ENCODE peak calls at places on chromosomes 7 and 10, in nine cellular contexts. R is lower lobe of right lung, F is fibroblast of lung, S is IMR-90, W is GM23248, E is colonic mucosa, N is neuronal stem cell, C is breast epithelium, U is brain microvascular endothelial cell. J is an unnamed sample.

GRCh38 chr10:11517150-11517549 is 94.3 kb downstream of the USP6NL start:
- DNase-seq in U (no peak), S (no peak), R (no peak), W (no peak), E (no peak), N (no peak), C (no peak), F (peak), J (no peak)

GRCh38 chr10:126080879-126081331 is 184.5 kb downstream of the FANK1 start:
- DNase-seq in U (peak), N (no peak), W (peak), F (peak), S (peak), E (no peak), C (no peak), R (no peak), J (no peak)

GRCh38 chr7:64619705-64620104 is 46.2 kb upstream of the ZNF107 start:
- DNase-seq in S (no peak), W (no peak), U (no peak), R (no peak), C (no peak), N (no peak), F (no peak), E (no peak), J (no peak)

GRCh38 chr10:132802694-132803320 is 16.9 kb upstream of the NKX6-2 start:
- DNase-seq in W (no peak), R (no peak), E (no peak), U (no peak), C (no peak), N (no peak), S (no peak), F (no peak), J (no peak)

GRCh38 chr10:71667374-71667750 is 52.2 kb downstream of the C10orf105 start:
- DNase-seq in W (no peak), N (no peak), U (no peak), S (no peak), C (no peak), F (no peak), E (no peak), R (no peak), J (no peak)

GRCh38 chr7:28474267-28474618 is 61.9 kb downstream of the CREB5 start:
- DNase-seq in R (no peak), E (no peak), N (no peak), S (no peak), F (no peak), C (no peak), W (peak), U (no peak), J (no peak)

GRCh38 chr10:59622320-59622901 is 87.2 kb downstream of the SLC16A9 start:
- DNase-seq in E (peak), N (peak), F (peak), C (no peak), R (peak), S (peak), W (peak), U (peak), J (peak)

GRCh38 chr7:35691827-35692307 is 3.1 kb downstream of the HERPUD2 start:
- DNase-seq in E (no peak), N (no peak), S (peak), F (no peak), C (no peak), R (no peak), W (peak), U (no peak), J (no peak)

GRCh38 chr10:9262770-9263169 is 1208.3 kb downstream of the GATA3 start:
- DNase-seq in C (no peak), F (peak), N (no peak), S (peak), U (peak), E (no peak), R (no peak), W (no peak), J (no peak)

GRCh38 chr7:54967384-54967783 is 51.4 kb upstream of the EGFR start:
- DNase-seq in F (peak), R (peak), C (no peak), N (no peak), E (no peak), W (no peak), S (peak), U (no peak), J (no peak)

GRCh38 chr7:75072978-75073282 is 672 bp downstream of the RCC1L start:
- DNase-seq in C (no peak), E (no peak), S (no peak), F (no peak), R (no peak), U (no peak), W (no peak), N (no peak), J (peak)

GRCh38 chr7:151379534-151380198 is 30.2 kb downstream of the WDR86 start:
- DNase-seq in N (no peak), S (no peak), R (no peak), E (no peak), C (no peak), F (no peak), W (no peak), U (no peak), J (no peak)

GRCh38 chr10:49762566-49762877 is 399 bp upstream of the OGDHL start:
- DNase-seq in F (no peak), S (no peak), U (no peak), W (no peak), E (no peak), R (no peak), N (no peak), C (no peak), J (no peak)

GRCh38 chr10:95273393-95274312 is 17.1 kb downstream of the PDLIM1 start:
- DNase-seq in W (peak), F (peak), E (peak), R (no peak), N (no peak), S (peak), C (no peak), U (peak), J (no peak)

GRCh38 chr10:104339469-104340098 is 1.3 kb upstream of the ITPRIP start:
- DNase-seq in W (peak), R (no peak), S (peak), E (peak), U (peak), F (peak), C (no peak), N (no peak), J (no peak)

GRCh38 chr10:58179238-58179637 is 88.5 kb downstream of the IPMK start:
- DNase-seq in R (no peak), N (no peak), U (no peak), S (peak), E (no peak), F (peak), C (no peak), W (no peak), J (no peak)

GRCh38 chr10:77513783-77514331 is 123.8 kb downstream of the KCNMA1 start:
- DNase-seq in S (peak), W (peak), R (no peak), C (no peak), F (peak), N (no peak), E (peak), U (peak), J (peak)

GRCh38 chr7:68904635-68905034 is 693.6 kb upstream of the AUTS2 start:
- DNase-seq in S (no peak), E (no peak), N (no peak), W (no peak), R (no peak), C (no peak), U (no peak), F (peak), J (no peak)

GRCh38 chr7:46015107-46015868 is 94.2 kb upstream of the IGFBP3 start:
- DNase-seq in F (peak), R (peak), N (peak), W (no peak), C (no peak), U (peak), S (peak), E (peak), J (no peak)

GRCh38 chr7:5766321-5766761 is 15.1 kb downstream of the RNF216 start:
- DNase-seq in C (no peak), N (no peak), S (peak), F (peak), R (no peak), E (no peak), W (peak), U (peak), J (no peak)

GRCh38 chr10:96619803-96620773 is 33.3 kb upstream of the TM9SF3 start:
- DNase-seq in F (peak), U (no peak), R (no peak), C (no peak), W (peak), N (no peak), S (peak), E (peak), J (no peak)

GRCh38 chr7:113806633-113807327 is 112.0 kb downstream of the PPP1R3A start:
- DNase-seq in S (peak), E (no peak), W (no peak), U (peak), C (no peak), F (peak), N (no peak), R (no peak), J (no peak)

GRCh38 chr7:129205126-129205818 is 16.8 kb downstream of the SMO start:
- DNase-seq in C (no peak), E (no peak), S (no peak), F (no peak), W (no peak), U (no peak), R (no peak), N (no peak), J (no peak)

GRCh38 chr7:831596-832291 is 532 bp upstream of the SUN1 start:
- DNase-seq in E (no peak), F (peak), U (peak), N (no peak), R (no peak), S (peak), C (no peak), W (peak), J (no peak)

GRCh38 chr10:119343001-119343601 is 135.7 kb downstream of the GRK5 start:
- DNase-seq in S (no peak), N (no peak), E (no peak), C (no peak), F (no peak), W (no peak), U (no peak), R (no peak), J (no peak)

GRCh38 chr7:157682064-157682945 is 345.5 kb downstream of the DNAJB6 start:
- DNase-seq in C (no peak), R (no peak), U (no peak), F (no peak), W (no peak), N (no peak), S (no peak), E (no peak), J (no peak)

GRCh38 chr7:2248984-2249694 is 7.1 kb downstream of the NUDT1 start:
- DNase-seq in R (peak), C (no peak), S (peak), F (peak), W (peak), N (no peak), U (peak), E (peak), J (no peak)

GRCh38 chr10:132403511-132404168 is 6.6 kb downstream of the PWWP2B start:
- DNase-seq in R (peak), U (no peak), C (no peak), S (no peak), F (no peak), N (no peak), E (no peak), W (no peak), J (no peak)

GRCh38 chr10:124730790-124731189 is 13.4 kb downstream of the FAM53B start:
- DNase-seq in F (no peak), C (no peak), W (no peak), E (no peak), N (no peak), R (no peak), S (no peak), U (no peak), J (no peak)

GRCh38 chr7:16851829-16852228 is 30.0 kb downstream of the AGR3 start:
- DNase-seq in R (no peak), F (no peak), E (peak), N (no peak), S (no peak), W (no peak), C (no peak), U (no peak), J (no peak)

GRCh38 chr7:35334511-35334910 is 80.6 kb upstream of the TBX20 start:
- DNase-seq in E (no peak), W (no peak), F (no peak), N (no peak), C (no peak), R (no peak), S (no peak), U (peak), J (no peak)

GRCh38 chr10:23439920-23440875 is 1.3 kb downstream of the OTUD1 start:
- DNase-seq in C (no peak), N (peak), F (peak), R (peak), U (peak), E (peak), S (peak), W (peak), J (no peak)

GRCh38 chr10:94640562-94640961 is 43.0 kb upstream of the CYP2C18 start:
- DNase-seq in S (no peak), C (no peak), F (no peak), E (no peak), U (no peak), N (no peak), W (no peak), R (no peak), J (no peak)

GRCh38 chr7:14861456-14861855 is 41.1 kb downstream of the DGKB start:
- DNase-seq in N (no peak), U (no peak), F (no peak), C (no peak), S (no peak), R (no peak), W (no peak), E (no peak), J (no peak)

GRCh38 chr10:77371848-77372247 is 265.8 kb downstream of the KCNMA1 start:
- DNase-seq in W (no peak), R (no peak), C (no peak), N (no peak), F (no peak), E (no peak), U (no peak), S (no peak), J (no peak)

GRCh38 chr7:12630615-12630884 is 56.9 kb upstream of the ARL4A start:
- DNase-seq in S (no peak), E (no peak), C (no peak), W (no peak), R (no peak), U (no peak), F (no peak), N (no peak), J (no peak)

GRCh38 chr7:11130012-11130411 is 156.3 kb downstream of the PHF14 start:
- DNase-seq in R (no peak), U (peak), W (no peak), E (no peak), C (no peak), N (no peak), F (peak), S (peak), J (no peak)

GRCh38 chr10:4555920-4556319 is 270.1 kb upstream of the AKR1E2 start:
- DNase-seq in R (no peak), F (no peak), N (no peak), E (no peak), S (no peak), U (no peak), C (no peak), W (no peak), J (no peak)
- H3K27ac ChIP-seq in R (no peak), F (no peak), N (no peak), E (no peak), S (no peak), U (no peak), C (no peak), W (no peak), J (no peak)

GRCh38 chr10:15280462-15280861 is 90.6 kb downstream of the FAM171A1 start:
- DNase-seq in N (no peak), S (no peak), U (no peak), E (no peak), W (peak), C (no peak), R (no peak), F (peak), J (no peak)
- H3K27ac ChIP-seq in N (no peak), S (no peak), U (no peak), E (no peak), W (no peak), C (no peak), R (no peak), F (no peak), J (peak)

GRCh38 chr10:45425628-45426563 is 51.9 kb downstream of the ALOX5 start:
- DNase-seq in R (no peak), F (peak), S (no peak), U (no peak), W (peak), E (no peak), C (no peak), N (no peak), J (no peak)

GRCh38 chr10:45429790-45430189 is 55.8 kb downstream of the ALOX5 start:
- DNase-seq in N (no peak), C (no peak), F (no peak), S (no peak), R (no peak), E (no peak), W (no peak), U (no peak), J (no peak)

GRCh38 chr10:45427956-45428338 is 53.9 kb downstream of the ALOX5 start:
- DNase-seq in F (no peak), U (no peak), E (no peak), R (no peak), W (no peak), C (no peak), S (no peak), N (no peak), J (no peak)

GRCh38 chr10:45427305-45427955 is 53.4 kb downstream of the ALOX5 start:
- DNase-seq in C (no peak), S (no peak), U (no peak), E (no peak), W (no peak), F (no peak), N (no peak), R (no peak), J (no peak)

GRCh38 chr10:45428611-45429510 is 54.8 kb downstream of the ALOX5 start:
- DNase-seq in S (no peak), C (no peak), W (no peak), F (no peak), U (no peak), R (no peak), N (no peak), E (no peak), J (no peak)
- H3K27ac ChIP-seq in S (no peak), C (no peak), W (no peak), F (no peak), U (no peak), R (no peak), N (no peak), E (no peak), J (no peak)

GRCh38 chr10:5544216-5544805 is 19.6 kb downstream of the CALML3 start:
- DNase-seq in E (no peak), R (peak), C (peak), F (no peak), U (no peak), N (no peak), S (no peak), W (no peak), J (no peak)
- H3K27ac ChIP-seq in E (peak), R (no peak), C (peak), F (no peak), U (no peak), N (no peak), S (no peak), W (no peak), J (no peak)

DNA sequence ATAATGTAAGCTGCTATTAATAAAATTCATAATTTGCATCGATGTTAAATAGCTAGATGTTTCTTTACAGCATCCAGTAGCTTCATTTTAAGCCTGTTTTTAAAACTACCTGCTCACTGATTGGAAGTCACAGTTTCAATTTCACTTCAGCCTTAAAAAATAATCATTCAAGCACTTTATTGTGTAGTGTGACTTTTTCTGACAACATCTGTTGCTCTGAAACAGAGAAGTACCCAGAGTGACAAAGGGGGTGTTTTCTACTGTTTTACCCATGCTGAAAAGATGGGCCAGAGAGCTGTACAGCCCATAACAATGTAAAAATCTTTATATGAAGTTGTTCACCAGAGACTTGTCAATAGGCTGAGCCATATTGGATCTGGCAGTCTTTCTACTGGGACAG is 437.2 kb downstream of the MDFIC start:
- DNase-seq in U (no peak), R (no peak), E (no peak), W (no peak), C (no peak), S (no peak), F (no peak), N (no peak), J (no peak)
- H3K27ac ChIP-seq in U (no peak), R (no peak), E (no peak), W (no peak), C (no peak), S (no peak), F (no peak), N (no peak), J (no peak)

GRCh38 chr10:29131952-29132820 is 156.7 kb upstream of the LYZL1 start:
- DNase-seq in E (no peak), R (no peak), W (peak), F (peak), N (no peak), S (peak), U (peak), C (no peak), J (no peak)

GRCh38 chr10:29136401-29136800 is 152.5 kb upstream of the LYZL1 start:
- DNase-seq in N (no peak), W (peak), R (no peak), S (peak), C (no peak), F (peak), E (no peak), U (no peak), J (no peak)

GRCh38 chr10:29130190-29130673 is 158.6 kb upstream of the LYZL1 start:
- DNase-seq in N (no peak), U (no peak), R (no peak), W (peak), S (peak), F (peak), C (no peak), E (no peak), J (no peak)

GRCh38 chr10:29135318-29135717 is 153.6 kb upstream of the LYZL1 start:
- DNase-seq in U (no peak), S (no peak), N (no peak), W (no peak), C (no peak), E (no peak), R (no peak), F (no peak), J (no peak)

DNA sequence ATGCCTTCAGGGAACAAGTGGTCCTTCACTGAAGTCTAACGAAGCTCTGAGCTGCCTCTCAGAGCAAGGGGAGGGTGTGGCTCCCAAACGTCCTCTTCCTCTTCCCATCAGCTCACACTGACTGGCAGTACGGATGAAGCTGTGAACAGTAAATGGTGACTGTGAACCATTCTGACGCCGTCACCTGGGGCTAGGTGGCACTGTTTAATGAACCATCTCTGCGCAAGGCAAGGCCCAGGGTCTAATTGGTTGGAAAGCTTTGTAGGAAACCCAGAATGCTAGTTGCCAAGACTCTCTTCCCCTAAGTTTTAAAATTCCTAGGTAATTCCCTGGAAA is 156.1 kb upstream of the LYZL1 start:
- DNase-seq in R (no peak), S (no peak), N (no peak), E (no peak), U (no peak), F (no peak), W (no peak), C (no peak), J (no peak)
- H3K27ac ChIP-seq in R (no peak), S (no peak), N (no peak), E (no peak), U (peak), F (no peak), W (no peak), C (no peak), J (peak)

GRCh38 chr7:105269397-105269796 is 119.3 kb downstream of the SRPK2 start:
- DNase-seq in E (no peak), R (no peak), U (no peak), N (no peak), S (no peak), C (no peak), F (no peak), W (no peak), J (no peak)

GRCh38 chr7:105268511-105269392 is 120.0 kb downstream of the SRPK2 start:
- DNase-seq in S (peak), E (peak), U (peak), N (no peak), W (peak), F (peak), C (no peak), R (no peak), J (no peak)

GRCh38 chr7:105267244-105267643 is 121.5 kb downstream of the SRPK2 start:
- DNase-seq in N (no peak), F (peak), W (no peak), S (peak), R (no peak), E (no peak), U (no peak), C (no peak), J (no peak)

GRCh38 chr7:105270117-105270516 is 118.6 kb downstream of the SRPK2 start:
- DNase-seq in N (no peak), C (no peak), W (no peak), U (no peak), E (no peak), R (no peak), F (no peak), S (no peak), J (no peak)

GRCh38 chr7:105268056-105268455 is 120.7 kb downstream of the SRPK2 start:
- DNase-seq in R (no peak), C (no peak), U (peak), E (no peak), F (peak), S (peak), N (no peak), W (peak), J (no peak)
- H3K27ac ChIP-seq in R (peak), C (peak), U (peak), E (peak), F (peak), S (no peak), N (no peak), W (peak), J (peak)

GRCh38 chr7:26147030-26147429 is 5.0 kb upstream of the NFE2L3 start:
- DNase-seq in C (no peak), U (no peak), S (no peak), F (no peak), R (peak), E (no peak), N (no peak), W (peak), J (no peak)
- H3K27ac ChIP-seq in C (no peak), U (no peak), S (no peak), F (no peak), R (no peak), E (no peak), N (no peak), W (no peak), J (no peak)